ENCODE peak calls at places on chromosome 1, in five cellular contexts. Z, V, W, Q and H are unnamed samples. For H3K9me3 and H3K4me1, the result is how much of the 10 kb centered on the place peaks cover.

GRCh38 chr1:224730540-224730939 is 114.4 kb downstream of the CNIH3 start:
- DNase-seq in Z (no peak), V (no peak), W (no peak), Q (no peak), H (no peak)

GRCh38 chr1:6141601-6142000 is 38.5 kb downstream of the CHD5 start:
- DNase-seq in Z (no peak), V (peak), W (peak), Q (no peak), H (no peak)

GRCh38 chr1:92374211-92374610 is 75.4 kb downstream of the RPAP2 start:
- DNase-seq in Z (no peak), V (no peak), W (no peak), Q (no peak), H (no peak)

GRCh38 chr1:233721003-233721595 is 107.2 kb downstream of the KCNK1 start:
- DNase-seq in Z (no peak), V (no peak), W (peak), Q (no peak), H (no peak)

GRCh38 chr1:150661156-150661555 is 31.7 kb upstream of the ENSA start:
- DNase-seq in Z (no peak), V (no peak), W (peak), Q (no peak), H (no peak)

GRCh38 chr1:26045712-26046312 is at the start of gene SLC30A2:
- DNase-seq in Z (no peak), V (no peak), W (peak), Q (peak), H (no peak)

GRCh38 chr1:226787071-226787470 is 48.0 kb upstream of the ITPKB start:
- DNase-seq in Z (no peak), V (no peak), W (no peak), Q (no peak), H (no peak)

GRCh38 chr1:1013922-1014617 is 773 bp downstream of the ISG15 start:
- DNase-seq in Z (no peak), V (peak), W (no peak), Q (no peak), H (no peak)

GRCh38 chr1:64212023-64212422 is 8.6 kb downstream of the UBE2U start:
- DNase-seq in Z (no peak), V (no peak), W (peak), Q (no peak), H (no peak)

GRCh38 chr1:150561830-150562367 is 12.7 kb downstream of the ADAMTSL4 start:
- DNase-seq in Z (peak), V (peak), W (peak), Q (peak), H (peak)

GRCh38 chr1:204619721-204620120 is 65.8 kb downstream of the LRRN2 start:
- DNase-seq in Z (no peak), V (no peak), W (no peak), Q (no peak), H (no peak)

GRCh38 chr1:206949208-206949607 is 2.9 kb upstream of the PIGR start:
- DNase-seq in Z (no peak), V (no peak), W (no peak), Q (no peak), H (no peak)

GRCh38 chr1:38123356-38123755 is 76.8 kb upstream of the POU3F1 start:
- DNase-seq in Z (no peak), V (no peak), W (peak), Q (no peak), H (no peak)

GRCh38 chr1:32886012-32886827 is at the start of gene HPCA:
- DNase-seq in Z (no peak), V (no peak), W (peak), Q (peak), H (peak)

GRCh38 chr1:201546093-201546492 is 7.2 kb downstream of the NAV1 start:
- DNase-seq in Z (no peak), V (no peak), W (no peak), Q (peak), H (no peak)

GRCh38 chr1:204736861-204737260 is 51.3 kb upstream of the LRRN2 start:
- DNase-seq in Z (no peak), V (no peak), W (no peak), Q (no peak), H (no peak)

GRCh38 chr1:153527023-153527724 is 8.6 kb downstream of the S100A6 start:
- DNase-seq in Z (no peak), V (no peak), W (peak), Q (no peak), H (no peak)

GRCh38 chr1:36576118-36576517 is 93.4 kb upstream of the CSF3R start:
- DNase-seq in Z (no peak), V (peak), W (peak), Q (peak), H (peak)

GRCh38 chr1:50246869-50247268 is 138.1 kb downstream of the ELAVL4 start:
- DNase-seq in Z (no peak), V (no peak), W (no peak), Q (no peak), H (no peak)

GRCh38 chr1:61399192-61399591 is 316.8 kb downstream of the NFIA start:
- DNase-seq in Z (no peak), V (no peak), W (no peak), Q (no peak), H (no peak)

GRCh38 chr1:59674605-59675004 is 140.1 kb upstream of the HOOK1 start:
- DNase-seq in Z (no peak), V (no peak), W (peak), Q (no peak), H (no peak)

GRCh38 chr1:90402893-90403849 is 313.9 kb downstream of the BARHL2 start:
- DNase-seq in Z (no peak), V (no peak), W (peak), Q (peak), H (no peak)

GRCh38 chr1:234381699-234382555 is 8.7 kb downstream of the COA6 start:
- DNase-seq in Z (no peak), V (no peak), W (no peak), Q (no peak), H (no peak)

GRCh38 chr1:39266269-39266668 is 61.8 kb downstream of the MACF1 start:
- DNase-seq in Z (no peak), V (peak), W (no peak), Q (no peak), H (no peak)

GRCh38 chr1:81915937-81916336 is 115.2 kb downstream of the ADGRL2 start:
- DNase-seq in Z (no peak), V (no peak), W (no peak), Q (no peak), H (no peak)

GRCh38 chr1:156627313-156627880 is 8.2 kb downstream of the HAPLN2 start:
- DNase-seq in Z (no peak), V (peak), W (peak), Q (peak), H (peak)

GRCh38 chr1:24643362-24644346 is 552 bp downstream of the SRRM1 start:
- DNase-seq in Z (no peak), V (peak), W (peak), Q (peak), H (no peak)

GRCh38 chr1:9101510-9102146 is 27.3 kb downstream of the GPR157 start:
- DNase-seq in Z (no peak), V (peak), W (peak), Q (peak), H (no peak)

GRCh38 chr1:12219800-12220199 is 10.0 kb upstream of the VPS13D start:
- DNase-seq in Z (no peak), V (no peak), W (no peak), Q (no peak), H (no peak)

GRCh38 chr1:192133350-192133950 is 24.8 kb upstream of the RGS18 start:
- DNase-seq in Z (no peak), V (no peak), W (peak), Q (no peak), H (no peak)

GRCh38 chr1:165680303-165680702 is 18.1 kb downstream of the ALDH9A1 start:
- DNase-seq in Z (no peak), V (no peak), W (no peak), Q (no peak), H (no peak)

GRCh38 chr1:206890690-206891089 is 6.6 kb upstream of the IL24 start:
- DNase-seq in Z (no peak), V (no peak), W (peak), Q (no peak), H (peak)

GRCh38 chr1:83960669-83961277 is 38.2 kb downstream of the TTLL7 start:
- DNase-seq in Z (no peak), V (no peak), W (no peak), Q (no peak), H (no peak)

GRCh38 chr1:61435226-61435625 is 289.7 kb downstream of the TM2D1 start:
- DNase-seq in Z (no peak), V (no peak), W (no peak), Q (no peak), H (no peak)

GRCh38 chr1:231729541-231729940 is 103.0 kb downstream of the DISC1 start:
- DNase-seq in Z (no peak), V (no peak), W (no peak), Q (no peak), H (no peak)

GRCh38 chr1:110829955-110830553 is 42.9 kb upstream of the CD53 start:
- DNase-seq in Z (no peak), V (peak), W (peak), Q (peak), H (peak)

GRCh38 chr1:58620259-58620658 is 43.2 kb upstream of the TACSTD2 start:
- DNase-seq in Z (no peak), V (peak), W (no peak), Q (no peak), H (no peak)

GRCh38 chr1:63537940-63538339 is 14.6 kb downstream of the EFCAB7 start:
- DNase-seq in Z (no peak), V (peak), W (no peak), Q (peak), H (peak)

DNA sequence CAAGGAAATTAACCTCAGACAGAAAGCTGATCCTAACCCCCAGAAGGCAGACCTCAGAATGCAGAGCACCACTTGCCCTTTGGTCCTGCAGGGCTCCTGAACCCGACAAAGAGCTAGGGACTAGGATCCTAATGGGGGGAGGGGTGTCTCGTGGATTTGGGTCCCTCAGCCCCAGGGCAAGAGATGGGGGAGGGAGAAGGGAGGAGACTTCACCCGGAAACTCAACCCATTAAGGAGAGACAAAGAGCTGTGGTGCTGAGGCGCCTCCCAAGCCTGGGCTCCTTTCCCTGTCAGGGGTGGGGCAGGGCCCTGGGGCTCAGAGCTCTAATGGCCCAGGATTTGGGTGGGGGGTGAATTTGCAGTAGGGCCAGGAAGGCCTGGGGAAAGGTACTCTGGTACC is 2.9 kb downstream of the NECTIN4 start:
- DNase-seq in Z (no peak), V (no peak), W (no peak), Q (no peak), H (no peak)
- H3K27ac ChIP-seq in Z (peak), V (no peak), W (no peak), Q (no peak), H (no peak)

GRCh38 chr1:88610687-88611086 is 73.4 kb upstream of the PKN2 start:
- DNase-seq in Z (no peak), V (no peak), W (no peak), Q (no peak), H (no peak)

GRCh38 chr1:88612783-88613182 is 71.3 kb upstream of the PKN2 start:
- DNase-seq in Z (no peak), V (no peak), W (peak), Q (no peak), H (no peak)

GRCh38 chr1:88609051-88609450 is 75.0 kb upstream of the PKN2 start:
- DNase-seq in Z (no peak), V (no peak), W (no peak), Q (no peak), H (no peak)

GRCh38 chr1:88612299-88612698 is 71.8 kb upstream of the PKN2 start:
- DNase-seq in Z (no peak), V (no peak), W (no peak), Q (no peak), H (no peak)

DNA sequence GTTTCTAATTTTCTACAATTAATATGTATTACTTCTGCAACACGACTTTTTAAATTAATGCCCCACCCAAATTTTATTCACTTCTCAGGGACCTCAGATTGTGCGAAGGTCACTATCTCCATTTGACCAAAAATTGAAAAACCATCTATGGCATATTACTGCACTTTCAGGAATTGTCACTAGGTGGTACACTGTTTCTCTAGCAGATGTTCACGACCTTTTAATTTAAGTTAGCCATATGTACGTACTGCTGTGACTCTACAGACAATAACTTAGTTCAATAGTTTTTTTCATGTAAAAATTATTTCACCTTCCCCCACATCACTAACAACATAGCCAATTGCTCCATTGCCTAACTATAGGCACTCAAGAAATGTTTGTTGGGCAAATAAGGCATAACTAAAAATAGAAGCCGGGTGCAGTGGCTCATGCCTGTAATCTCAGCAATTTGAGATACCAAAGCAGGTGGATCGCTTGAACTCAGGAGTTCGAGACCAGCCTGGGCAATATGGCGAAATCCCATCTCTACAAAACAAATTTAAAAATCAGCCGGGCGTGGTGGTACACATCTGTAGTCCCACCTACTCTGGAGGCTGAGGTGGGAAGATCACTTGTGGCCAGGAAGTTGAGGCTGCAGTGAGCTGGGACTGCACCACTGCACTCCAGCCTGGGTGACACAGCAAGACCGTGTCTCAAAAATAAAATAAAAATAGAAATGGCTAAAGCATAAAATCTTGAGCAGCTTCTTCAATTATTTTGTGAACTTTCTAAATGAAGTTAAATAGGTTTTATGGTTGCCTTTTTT is 75.7 kb upstream of the PKN2 start:
- DNase-seq in Z (no peak), V (peak), W (peak), Q (peak), H (peak)
- H3K9me3 ChIP-seq in Z (under half), V (under half), W (under half), Q (under half), H (under half)

GRCh38 chr1:207959995-207960745 is 49.2 kb upstream of the CD34 start:
- DNase-seq in Z (no peak), V (no peak), W (no peak), Q (no peak), H (no peak)
- H3K4me1 ChIP-seq in Z (half or more), V (under half), W (under half), Q (under half), H (under half)

GRCh38 chr1:240101737-240102136 is 10.1 kb downstream of the FMN2 start:
- DNase-seq in Z (no peak), V (no peak), W (no peak), Q (no peak), H (no peak)
- H3K27ac ChIP-seq in Z (no peak), V (no peak), W (no peak), Q (peak), H (no peak)